ENCODE peak calls at places on chromosome 4, in five cellular contexts. Q, D, E, C and L are unnamed samples.

GRCh38 chr4:23789765-23790164 is 100.1 kb downstream of the PPARGC1A start:
- DNase-seq in C (peak), Q (no peak), E (peak), D (no peak), L (peak)

GRCh38 chr4:74674750-74675149 is 119.6 kb downstream of the BTC start:
- DNase-seq in D (no peak), C (no peak), Q (no peak), E (no peak), L (no peak)

GRCh38 chr4:104449537-104449936 is 45.2 kb downstream of the CXXC4 start:
- DNase-seq in C (no peak), E (no peak), D (no peak), Q (no peak), L (no peak)

GRCh38 chr4:174764105-174764729 is 64.8 kb downstream of the GLRA3 start:
- DNase-seq in D (no peak), C (peak), E (no peak), Q (peak), L (no peak)

GRCh38 chr4:73856518-73856917 is 3.4 kb downstream of the PF4V1 start:
- DNase-seq in E (no peak), D (no peak), Q (peak), C (peak), L (no peak)

GRCh38 chr4:130068072-130068471 is 972.1 kb downstream of the C4orf33 start:
- DNase-seq in E (no peak), C (no peak), D (no peak), Q (no peak), L (no peak)

GRCh38 chr4:78544681-78545080 is 6.9 kb upstream of the ANXA3 start:
- DNase-seq in C (no peak), E (no peak), D (no peak), Q (no peak), L (no peak)

GRCh38 chr4:95165926-95166524 is 382.7 kb downstream of the UNC5C start:
- DNase-seq in C (peak), E (no peak), Q (peak), D (no peak), L (no peak)

GRCh38 chr4:94410678-94411206 is 41.0 kb upstream of the PDLIM5 start:
- DNase-seq in D (no peak), C (no peak), Q (peak), E (peak), L (no peak)

GRCh38 chr4:128517739-128518510 is 230.3 kb upstream of the PGRMC2 start:
- DNase-seq in D (no peak), C (peak), Q (peak), E (no peak), L (no peak)

GRCh38 chr4:17771284-17771908 is 10.0 kb downstream of the FAM184B start:
- DNase-seq in E (no peak), Q (no peak), C (no peak), D (no peak), L (no peak)

GRCh38 chr4:6582889-6583504 is 8.0 kb downstream of the MAN2B2 start:
- DNase-seq in C (peak), D (no peak), Q (no peak), E (no peak), L (no peak)

GRCh38 chr4:102789317-102789717 is 28.5 kb upstream of the MANBA start:
- DNase-seq in D (no peak), C (peak), Q (peak), E (no peak), L (no peak)

GRCh38 chr4:79913581-79913980 is 159.4 kb downstream of the ANTXR2 start:
- DNase-seq in Q (peak), C (peak), D (no peak), E (no peak), L (no peak)

GRCh38 chr4:89312066-89312465 is 4.5 kb upstream of the GPRIN3 start:
- DNase-seq in D (no peak), Q (no peak), C (no peak), E (no peak), L (no peak)

GRCh38 chr4:143195581-143195980 is 10.9 kb downstream of the USP38 start:
- DNase-seq in C (no peak), Q (no peak), E (no peak), D (no peak), L (no peak)

GRCh38 chr4:54513231-54513630 is 144.5 kb upstream of the KIT start:
- DNase-seq in D (no peak), C (peak), E (no peak), Q (peak), L (no peak)